ENCODE peak calls at places on chromosomes 11 and 22, in five cellular contexts. One of them, this sample, is unnamed.
A peak's percentile ranks its signal among the peaks of the same experiment; 100 is the strongest.

GRCh38 chr11:29272019-29272654 is 744.7 kb downstream of the KCNA4 start:
- DNase-seq in A549: peak; percentile 23
- DNase-seq in T-helper 1 cell: no peak
- DNase-seq in LoVo: no peak
- DNase-seq in hippocampal formation: no peak
- DNase-seq in this sample: no peak

GRCh38 chr22:50305658-50306566 is 1.5 kb downstream of the PLXNB2 start:
- DNase-seq in hippocampal formation: peak; percentile 39
- DNase-seq in LoVo: peak; percentile 92
- DNase-seq in A549: peak; percentile 80
- DNase-seq in T-helper 1 cell: peak; percentile 15
- DNase-seq in this sample: peak; percentile 36

GRCh38 chr11:113584371-113584770 is 109.2 kb upstream of the DRD2 start:
- DNase-seq in A549: no peak
- DNase-seq in LoVo: no peak
- DNase-seq in hippocampal formation: no peak
- DNase-seq in T-helper 1 cell: no peak
- DNase-seq in this sample: no peak

GRCh38 chr22:23204541-23205157 is 24.3 kb downstream of the BCR start:
- DNase-seq in A549: no peak
- DNase-seq in LoVo: no peak
- DNase-seq in hippocampal formation: no peak
- DNase-seq in T-helper 1 cell: no peak
- DNase-seq in this sample: no peak

GRCh38 chr11:6900327-6900999 is 8.2 kb upstream of the OR2D2 start:
- DNase-seq in hippocampal formation: no peak
- DNase-seq in LoVo: no peak
- DNase-seq in A549: no peak
- DNase-seq in T-helper 1 cell: no peak
- DNase-seq in this sample: no peak

GRCh38 chr11:114738954-114739353 is 60.6 kb downstream of the NXPE2 start:
- DNase-seq in T-helper 1 cell: peak; percentile 42
- DNase-seq in LoVo: peak; percentile 57
- DNase-seq in A549: peak; percentile 4
- DNase-seq in hippocampal formation: peak; percentile 2
- DNase-seq in this sample: no peak

GRCh38 chr11:12765428-12765827 is 91.2 kb downstream of the TEAD1 start:
- DNase-seq in A549: no peak
- DNase-seq in T-helper 1 cell: no peak
- DNase-seq in hippocampal formation: no peak
- DNase-seq in LoVo: no peak
- DNase-seq in this sample: peak; percentile 28

GRCh38 chr11:65095427-65095826 is 587 bp upstream of the VPS51 start:
- DNase-seq in T-helper 1 cell: no peak
- DNase-seq in hippocampal formation: no peak
- DNase-seq in LoVo: no peak
- DNase-seq in A549: no peak
- DNase-seq in this sample: no peak

GRCh38 chr11:132427611-132428010 is 1057.2 kb downstream of the NTM start:
- DNase-seq in LoVo: no peak
- DNase-seq in A549: no peak
- DNase-seq in T-helper 1 cell: no peak
- DNase-seq in hippocampal formation: no peak
- DNase-seq in this sample: no peak

GRCh38 chr22:44204937-44205712 is 24.4 kb downstream of the PARVG start:
- DNase-seq in LoVo: no peak
- DNase-seq in A549: no peak
- DNase-seq in T-helper 1 cell: no peak
- DNase-seq in hippocampal formation: no peak
- DNase-seq in this sample: no peak

GRCh38 chr11:630871-631270 is 3.9 kb upstream of the SCT start:
- DNase-seq in A549: no peak
- DNase-seq in LoVo: no peak
- DNase-seq in hippocampal formation: no peak
- DNase-seq in T-helper 1 cell: no peak
- DNase-seq in this sample: no peak

GRCh38 chr11:31801298-31801702 is 9.8 kb downstream of the PAX6 start:
- DNase-seq in T-helper 1 cell: no peak
- DNase-seq in hippocampal formation: no peak
- DNase-seq in A549: no peak
- DNase-seq in LoVo: no peak
- DNase-seq in this sample: no peak

GRCh38 chr11:35009191-35009940 is 92.9 kb downstream of the PDHX start:
- DNase-seq in A549: peak; percentile 78
- DNase-seq in T-helper 1 cell: no peak
- DNase-seq in LoVo: peak; percentile 89
- DNase-seq in hippocampal formation: no peak
- DNase-seq in this sample: no peak

GRCh38 chr11:66050581-66051231 is 1.5 kb upstream of the SF3B2 start:
- DNase-seq in A549: peak; percentile 38
- DNase-seq in LoVo: no peak
- DNase-seq in hippocampal formation: no peak
- DNase-seq in T-helper 1 cell: no peak
- DNase-seq in this sample: no peak

GRCh38 chr11:14422052-14422813 is 63.2 kb upstream of the RRAS2 start:
- DNase-seq in hippocampal formation: peak; percentile 24
- DNase-seq in A549: peak; percentile 85
- DNase-seq in T-helper 1 cell: no peak
- DNase-seq in LoVo: peak; percentile 54
- DNase-seq in this sample: peak; percentile 36

GRCh38 chr11:76371170-76371569 is 9.8 kb downstream of the THAP12 start:
- DNase-seq in T-helper 1 cell: peak; percentile 39
- DNase-seq in hippocampal formation: no peak
- DNase-seq in A549: peak; percentile 41
- DNase-seq in LoVo: no peak
- DNase-seq in this sample: no peak

GRCh38 chr22:46031561-46031960 is 54.6 kb upstream of the WNT7B start:
- DNase-seq in LoVo: no peak
- DNase-seq in A549: no peak
- DNase-seq in hippocampal formation: no peak
- DNase-seq in T-helper 1 cell: no peak
- DNase-seq in this sample: no peak

GRCh38 chr22:39254789-39255298 is 10.1 kb upstream of the PDGFB start:
- DNase-seq in hippocampal formation: no peak
- DNase-seq in T-helper 1 cell: peak; percentile 63
- DNase-seq in LoVo: no peak
- DNase-seq in A549: no peak
- DNase-seq in this sample: no peak

GRCh38 chr11:41872458-41872857 is 413.0 kb upstream of the LRRC4C start:
- DNase-seq in T-helper 1 cell: no peak
- DNase-seq in LoVo: no peak
- DNase-seq in A549: no peak
- DNase-seq in hippocampal formation: no peak
- DNase-seq in this sample: no peak

GRCh38 chr11:47854667-47855066 is 6.5 kb upstream of the NUP160 start:
- DNase-seq in hippocampal formation: no peak
- DNase-seq in A549: no peak
- DNase-seq in LoVo: no peak
- DNase-seq in T-helper 1 cell: no peak
- DNase-seq in this sample: no peak

GRCh38 chr22:27420817-27421361 is 380.7 kb downstream of the MN1 start:
- DNase-seq in LoVo: peak; percentile 10
- DNase-seq in T-helper 1 cell: no peak
- DNase-seq in hippocampal formation: no peak
- DNase-seq in A549: no peak
- DNase-seq in this sample: no peak

GRCh38 chr11:1943576-1943975 is 3.6 kb upstream of the MRPL23 start:
- DNase-seq in T-helper 1 cell: no peak
- DNase-seq in LoVo: no peak
- DNase-seq in A549: no peak
- DNase-seq in hippocampal formation: no peak
- DNase-seq in this sample: no peak

GRCh38 chr11:134062255-134063030 is 6.4 kb upstream of the JAM3 start:
- DNase-seq in hippocampal formation: peak; percentile 18
- DNase-seq in A549: no peak
- DNase-seq in T-helper 1 cell: no peak
- DNase-seq in LoVo: no peak
- DNase-seq in this sample: no peak

GRCh38 chr22:46297151-46297819 is 615 bp downstream of the GTSE1 start:
- DNase-seq in LoVo: no peak
- DNase-seq in A549: no peak
- DNase-seq in hippocampal formation: no peak
- DNase-seq in T-helper 1 cell: peak; percentile 34
- DNase-seq in this sample: no peak

GRCh38 chr22:40997485-40997884 is 46.3 kb downstream of the RBX1 start:
- DNase-seq in A549: no peak
- DNase-seq in T-helper 1 cell: no peak
- DNase-seq in LoVo: no peak
- DNase-seq in hippocampal formation: no peak
- DNase-seq in this sample: no peak

GRCh38 chr11:130508913-130509312 is 60.5 kb downstream of the ADAMTS15 start:
- DNase-seq in A549: no peak
- DNase-seq in T-helper 1 cell: no peak
- DNase-seq in LoVo: no peak
- DNase-seq in hippocampal formation: no peak
- DNase-seq in this sample: no peak

This sample was measured in anterior cingulate cortex.